ENCODE peak calls at places on chromosomes 1 and 21, in four cellular contexts. V is ovary, Y is thoracic aorta, M is tibial artery. S is an unnamed sample.

GRCh38 chr1:46547481-46548383 is 3.7 kb downstream of the KNCN start:
- DNase-seq in V (no peak), Y (no peak), M (peak; percentile 17), S (no peak)

GRCh38 chr1:100921110-100921706 is 25.3 kb downstream of the SLC30A7 start:
- DNase-seq in V (no peak), Y (no peak), M (no peak), S (no peak)

GRCh38 chr1:51328926-51329325 is 1.4 kb downstream of the TTC39A start:
- DNase-seq in V (no peak), Y (no peak), M (no peak), S (no peak)

GRCh38 chr1:241647658-241648057 is 4.4 kb upstream of the WDR64 start:
- DNase-seq in V (no peak), Y (no peak), M (no peak), S (no peak)

GRCh38 chr1:40350391-40350790 is 23.1 kb upstream of the SMAP2 start:
- DNase-seq in V (no peak), Y (no peak), M (no peak), S (no peak)

GRCh38 chr1:67376381-67376780 is 53.8 kb downstream of the SERBP1 start:
- DNase-seq in V (no peak), Y (no peak), M (no peak), S (no peak)

GRCh38 chr1:104991702-104992101 is 1242.0 kb downstream of the AMY1C start:
- DNase-seq in V (no peak), Y (no peak), M (no peak), S (no peak)

GRCh38 chr1:47776554-47777156 is 220.5 kb downstream of the TRABD2B start:
- DNase-seq in V (no peak), Y (no peak), M (no peak), S (no peak)

GRCh38 chr1:17984510-17985085 is 123.0 kb upstream of the IGSF21 start:
- DNase-seq in V (no peak), Y (no peak), M (no peak), S (peak; percentile 36)

GRCh38 chr1:232622981-232623380 is 7.0 kb downstream of the SIPA1L2 start:
- DNase-seq in V (no peak), Y (no peak), M (no peak), S (no peak)

GRCh38 chr1:152533327-152533938 is 19.2 kb downstream of the CRCT1 start:
- DNase-seq in V (no peak), Y (no peak), M (no peak), S (no peak)

GRCh38 chr1:221487781-221488520 is 253.9 kb downstream of the DUSP10 start:
- DNase-seq in V (no peak), Y (no peak), M (no peak), S (no peak)

GRCh38 chr21:42461881-42462877 is 33.8 kb downstream of the RSPH1 start:
- DNase-seq in V (no peak), Y (no peak), M (no peak), S (peak; percentile 54)

GRCh38 chr1:35838693-35839245 is 31.0 kb downstream of the AGO4 start:
- DNase-seq in V (no peak), Y (no peak), M (no peak), S (no peak)

GRCh38 chr1:35715568-35716002 is 3.1 kb downstream of the C1orf216 start:
- DNase-seq in V (peak; percentile 50), Y (no peak), M (peak; percentile 47), S (peak; percentile 87)

GRCh38 chr1:189623336-189623735 is 854.3 kb downstream of the BRINP3 start:
- DNase-seq in V (no peak), Y (no peak), M (no peak), S (no peak)

GRCh38 chr1:2523191-2523890 is 3.1 kb downstream of the PANK4 start:
- DNase-seq in V (no peak), Y (no peak), M (no peak), S (no peak)

GRCh38 chr1:8182034-8182761 is 135.7 kb upstream of the SLC45A1 start:
- DNase-seq in V (no peak), Y (no peak), M (no peak), S (peak; percentile 86)

GRCh38 chr21:34812510-34813265 is 143.9 kb downstream of the CLIC6 start:
- DNase-seq in V (no peak), Y (no peak), M (no peak), S (no peak)

GRCh38 chr1:206550446-206550845 is 43.1 kb downstream of the RASSF5 start:
- DNase-seq in V (no peak), Y (no peak), M (no peak), S (no peak)

GRCh38 chr21:33069994-33070811 is at the start of gene OLIG1:
- DNase-seq in V (no peak), Y (no peak), M (no peak), S (no peak)

GRCh38 chr1:4595341-4596225 is 58.8 kb upstream of the AJAP1 start:
- DNase-seq in V (no peak), Y (no peak), M (no peak), S (no peak)

GRCh38 chr1:4596486-4596885 is 57.9 kb upstream of the AJAP1 start:
- DNase-seq in V (no peak), Y (no peak), M (no peak), S (no peak)

GRCh38 chr1:4593106-4593505 is 61.3 kb upstream of the AJAP1 start:
- DNase-seq in V (no peak), Y (no peak), M (no peak), S (no peak)

GRCh38 chr1:4597020-4597419 is 57.4 kb upstream of the AJAP1 start:
- DNase-seq in V (no peak), Y (no peak), M (no peak), S (no peak)

GRCh38 chr1:4594286-4594991 is 60.0 kb upstream of the AJAP1 start:
- DNase-seq in V (no peak), Y (no peak), M (no peak), S (no peak)
- TF ChIP-seq CTCF in V (no peak), Y (no peak), M (no peak), S (no peak)

GRCh38 chr1:4351453-4351852 is 303.0 kb upstream of the AJAP1 start:
- DNase-seq in V (no peak), Y (no peak), M (no peak), S (no peak)

DNA sequence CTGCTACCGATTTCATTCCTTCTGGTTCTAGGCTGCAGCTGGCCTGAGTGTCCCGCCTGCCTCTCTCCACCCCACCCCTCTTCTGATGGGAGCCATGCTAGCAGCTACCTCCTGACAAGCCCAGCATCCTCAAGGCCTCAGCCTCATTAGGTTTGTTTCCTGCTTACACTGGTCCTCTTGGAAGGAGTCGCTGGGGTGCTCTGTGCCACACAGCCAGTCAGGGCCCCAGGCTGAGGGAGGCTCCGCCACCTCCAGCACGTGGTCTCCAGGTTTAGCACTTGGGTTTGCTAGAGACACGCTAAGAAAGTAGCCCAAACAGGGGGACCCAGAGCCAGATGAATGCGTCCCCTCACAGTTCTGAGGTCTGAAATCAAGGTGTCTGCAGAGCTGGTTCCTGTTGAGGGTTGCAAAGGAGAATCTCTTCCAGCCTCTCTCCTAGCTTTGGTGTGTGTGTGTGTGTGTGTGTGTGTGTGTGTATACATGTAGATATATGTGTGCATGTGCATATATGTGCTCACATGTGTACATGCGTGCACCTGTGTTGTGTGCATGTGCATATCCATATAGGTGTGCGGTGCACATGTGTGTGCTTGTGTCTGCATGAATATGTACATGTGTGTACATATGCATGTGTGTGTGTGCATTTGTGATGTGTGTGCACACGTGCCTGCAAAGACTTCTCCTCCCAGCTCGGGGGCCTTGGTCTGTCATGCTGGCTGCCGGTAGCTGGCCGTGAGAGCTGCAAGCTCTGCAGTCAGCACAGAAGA is 301.1 kb upstream of the AJAP1 start:
- DNase-seq in V (no peak), Y (no peak), M (no peak), S (no peak)
- H3K9me3 ChIP-seq in V (no peaks in the 10 kb centered on the region), Y (no peaks in the 10 kb centered on the region), M (no peaks in the 10 kb centered on the region), S (no peaks in the 10 kb centered on the region)

GRCh38 chr1:235954306-235955283 is 87.9 kb upstream of the LYST start:
- DNase-seq in V (no peak), Y (no peak), M (peak; percentile 30), S (no peak)
- H3K36me3 ChIP-seq in V (no peaks in the 10 kb centered on the region), Y (no peaks in the 10 kb centered on the region), M (no peaks in the 10 kb centered on the region), S (no peaks in the 10 kb centered on the region)

GRCh38 chr1:32372149-32372756 is 9.9 kb downstream of the TSSK3 start:
- DNase-seq in V (no peak), Y (no peak), M (no peak), S (no peak)
- TF ChIP-seq CTCF in V (no peak), Y (no peak), M (no peak), S (no peak)

GRCh38 chr21:25079053-25079452 is 528.2 kb downstream of the MRPL39 start:
- DNase-seq in V (no peak), Y (no peak), M (no peak), S (no peak)

GRCh38 chr21:25080706-25081495 is 526.4 kb downstream of the MRPL39 start:
- DNase-seq in V (no peak), Y (no peak), M (no peak), S (no peak)

GRCh38 chr21:25080161-25080560 is 527.1 kb downstream of the MRPL39 start:
- DNase-seq in V (no peak), Y (no peak), M (no peak), S (no peak)
- H3K9me3 ChIP-seq in V (no peaks in the 10 kb centered on the region), Y (no peaks in the 10 kb centered on the region), M (no peaks in the 10 kb centered on the region), S (no peaks in the 10 kb centered on the region)

GRCh38 chr1:202162418-202163280 is 2.2 kb upstream of the PTPN7 start:
- DNase-seq in V (no peak), Y (no peak), M (no peak), S (no peak)
- H3K36me3 ChIP-seq in V (no peaks in the 10 kb centered on the region), Y (no peaks in the 10 kb centered on the region), M (no peaks in the 10 kb centered on the region), S (no peaks in the 10 kb centered on the region)

DNA sequence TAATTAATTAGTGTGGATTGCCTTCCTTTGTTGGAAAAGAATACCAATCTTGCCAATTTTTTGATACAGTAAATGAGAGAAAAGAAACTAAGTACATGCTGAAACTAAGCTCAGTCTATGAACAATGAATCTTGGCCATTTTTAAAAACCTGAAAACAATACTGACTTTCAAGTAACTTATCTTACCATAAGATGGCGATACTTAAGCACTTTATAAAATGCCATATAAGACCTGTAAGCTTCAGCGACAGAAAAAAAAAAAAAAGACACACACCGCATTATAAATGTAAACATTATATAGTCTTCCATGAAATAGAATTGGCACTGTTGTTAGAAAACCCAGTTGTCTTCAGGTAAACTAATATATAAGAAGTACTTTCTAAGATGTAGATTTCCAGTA is 3.0 kb downstream of the OLFM3 start:
- DNase-seq in V (no peak), Y (no peak), M (no peak), S (no peak)
- TF ChIP-seq CTCF in V (no peak), Y (no peak), M (no peak), S (no peak)

GRCh38 chr1:169624887-169625286 is 5.0 kb downstream of the SELP start:
- DNase-seq in V (no peak), Y (no peak), M (no peak), S (no peak)

GRCh38 chr1:169623132-169623926 is 6.6 kb downstream of the SELP start:
- DNase-seq in V (no peak), Y (no peak), M (no peak), S (no peak)

GRCh38 chr1:169618367-169618766 is 11.6 kb downstream of the SELP start:
- DNase-seq in V (no peak), Y (no peak), M (no peak), S (no peak)

GRCh38 chr1:169624122-169624521 is 5.8 kb downstream of the SELP start:
- DNase-seq in V (no peak), Y (no peak), M (no peak), S (no peak)

DNA sequence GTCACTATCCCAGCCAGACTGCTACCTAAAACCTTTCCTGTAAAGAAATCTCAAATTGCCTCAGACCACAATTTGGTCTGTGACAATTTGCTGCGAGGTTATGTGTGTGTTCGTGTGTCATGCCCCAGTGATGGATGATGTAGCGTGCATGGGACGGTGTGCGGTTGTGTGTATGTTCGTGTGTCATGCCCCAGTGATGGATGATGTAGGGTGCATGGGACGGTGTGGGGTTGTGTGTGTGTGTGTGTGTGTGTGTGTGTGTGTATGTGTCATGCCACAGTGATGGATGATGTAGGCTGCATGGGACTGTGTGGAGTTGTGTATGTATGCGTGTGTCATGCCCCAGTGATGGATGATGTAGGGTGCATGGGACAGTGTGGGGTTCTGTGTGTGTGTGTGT is 9.4 kb downstream of the SELP start:
- DNase-seq in V (no peak), Y (no peak), M (no peak), S (no peak)
- H3K9me3 ChIP-seq in V (no peaks in the 10 kb centered on the region), Y (no peaks in the 10 kb centered on the region), M (no peaks in the 10 kb centered on the region), S (no peaks in the 10 kb centered on the region)